ENCODE peak calls at places on chromosomes 6 and 20, in four cellular contexts. G is GM04504; L is effector CD4-positive, alpha-beta T cell; R is endodermal cell. P is an unnamed sample.

GRCh38 chr20:13261460-13262301 is 40.6 kb downstream of the ISM1 start:
- DNase-seq in L (peak), R (peak), G (peak), P (peak)

GRCh38 chr20:40741507-40742106 is 52.6 kb upstream of the MAFB start:
- DNase-seq in G (peak), L (no peak), R (peak), P (no peak)

GRCh38 chr20:50226093-50226974 is 35.7 kb downstream of the CEBPB start:
- DNase-seq in G (peak), R (peak), L (no peak), P (no peak)

GRCh38 chr6:20698675-20699074 is 164.4 kb downstream of the CDKAL1 start:
- DNase-seq in G (no peak), R (no peak), L (no peak), P (no peak)

GRCh38 chr6:35757461-35758123 is 18.8 kb upstream of the CLPSL2 start:
- DNase-seq in L (no peak), R (peak), G (no peak), P (no peak)

GRCh38 chr6:144588674-144589325 is 303.7 kb downstream of the UTRN start:
- DNase-seq in R (no peak), L (no peak), G (no peak), P (no peak)

GRCh38 chr6:16154904-16155303 is 26.0 kb downstream of the MYLIP start:
- DNase-seq in G (no peak), R (no peak), L (no peak), P (no peak)

GRCh38 chr6:166988674-166989201 is 10.5 kb upstream of the CEP43 start:
- DNase-seq in L (no peak), G (no peak), R (no peak), P (no peak)

GRCh38 chr6:163427498-163428254 is 13.2 kb downstream of the QKI start:
- DNase-seq in L (no peak), G (peak), R (no peak), P (no peak)

GRCh38 chr6:167750956-167751358 is 75.8 kb upstream of the AFDN start:
- DNase-seq in L (no peak), R (peak), G (no peak), P (no peak)